ENCODE peak calls at places on chromosomes 3 and 15, in eight cellular contexts. One of them, this sample, is unnamed.

GRCh38 chr3:39344746-39345344 is 15.3 kb downstream of the CCR8 start:
- DNase-seq in Panc1: no peak
- DNase-seq in left ventricle myocardium inferior: no peak
- DNase-seq in PC-9: no peak
- DNase-seq in activated CD8-positive, alpha-beta T cell treated with anti-CD3 and anti-CD28 coated beads for 36 hours: no peak
- DNase-seq in GM20000: no peak
- DNase-seq in cardiac muscle cell: no peak
- DNase-seq in neural crest cell: no peak
- DNase-seq in this sample: no peak

GRCh38 chr3:194129581-194130133 is 6.3 kb upstream of the HES1 start:
- DNase-seq in cardiac muscle cell: peak
- DNase-seq in left ventricle myocardium inferior: peak
- DNase-seq in GM20000: no peak
- DNase-seq in Panc1: no peak
- DNase-seq in PC-9: no peak
- DNase-seq in neural crest cell: no peak
- DNase-seq in activated CD8-positive, alpha-beta T cell treated with anti-CD3 and anti-CD28 coated beads for 36 hours: no peak
- DNase-seq in this sample: no peak

GRCh38 chr15:38853608-38854007 is 289.0 kb upstream of the RASGRP1 start:
- DNase-seq in left ventricle myocardium inferior: no peak
- DNase-seq in PC-9: no peak
- DNase-seq in cardiac muscle cell: peak
- DNase-seq in neural crest cell: peak
- DNase-seq in Panc1: no peak
- DNase-seq in GM20000: peak
- DNase-seq in activated CD8-positive, alpha-beta T cell treated with anti-CD3 and anti-CD28 coated beads for 36 hours: peak
- DNase-seq in this sample: no peak

GRCh38 chr3:52441122-52441771 is 3.7 kb downstream of the SEMA3G start:
- DNase-seq in cardiac muscle cell: no peak
- DNase-seq in PC-9: no peak
- DNase-seq in left ventricle myocardium inferior: no peak
- DNase-seq in GM20000: no peak
- DNase-seq in activated CD8-positive, alpha-beta T cell treated with anti-CD3 and anti-CD28 coated beads for 36 hours: no peak
- DNase-seq in neural crest cell: no peak
- DNase-seq in Panc1: no peak
- DNase-seq in this sample: no peak

GRCh38 chr3:60585918-60586317 is 665.3 kb downstream of the FHIT start:
- DNase-seq in left ventricle myocardium inferior: no peak
- DNase-seq in activated CD8-positive, alpha-beta T cell treated with anti-CD3 and anti-CD28 coated beads for 36 hours: no peak
- DNase-seq in cardiac muscle cell: no peak
- DNase-seq in GM20000: no peak
- DNase-seq in Panc1: no peak
- DNase-seq in PC-9: no peak
- DNase-seq in neural crest cell: no peak
- DNase-seq in this sample: no peak

GRCh38 chr3:183192650-183193300 is 30.2 kb upstream of the LAMP3 start:
- DNase-seq in left ventricle myocardium inferior: no peak
- DNase-seq in GM20000: no peak
- DNase-seq in PC-9: no peak
- DNase-seq in Panc1: no peak
- DNase-seq in activated CD8-positive, alpha-beta T cell treated with anti-CD3 and anti-CD28 coated beads for 36 hours: no peak
- DNase-seq in neural crest cell: no peak
- DNase-seq in cardiac muscle cell: no peak
- DNase-seq in this sample: no peak

GRCh38 chr15:68042156-68042854 is 11.8 kb upstream of the PIAS1 start:
- DNase-seq in left ventricle myocardium inferior: no peak
- DNase-seq in Panc1: no peak
- DNase-seq in PC-9: no peak
- DNase-seq in GM20000: no peak
- DNase-seq in cardiac muscle cell: no peak
- DNase-seq in activated CD8-positive, alpha-beta T cell treated with anti-CD3 and anti-CD28 coated beads for 36 hours: no peak
- DNase-seq in neural crest cell: no peak
- DNase-seq in this sample: no peak

GRCh38 chr3:106048946-106049481 is 180.2 kb upstream of the CBLB start:
- DNase-seq in activated CD8-positive, alpha-beta T cell treated with anti-CD3 and anti-CD28 coated beads for 36 hours: no peak
- DNase-seq in GM20000: no peak
- DNase-seq in PC-9: no peak
- DNase-seq in Panc1: no peak
- DNase-seq in left ventricle myocardium inferior: no peak
- DNase-seq in cardiac muscle cell: no peak
- DNase-seq in neural crest cell: no peak
- DNase-seq in this sample: no peak

GRCh38 chr3:180036678-180037455 is at the start of gene PEX5L:
- DNase-seq in left ventricle myocardium inferior: peak
- DNase-seq in GM20000: peak
- DNase-seq in activated CD8-positive, alpha-beta T cell treated with anti-CD3 and anti-CD28 coated beads for 36 hours: peak
- DNase-seq in neural crest cell: peak
- DNase-seq in cardiac muscle cell: peak
- DNase-seq in PC-9: no peak
- DNase-seq in Panc1: no peak
- DNase-seq in this sample: peak

GRCh38 chr15:96340611-96341464 is 10.3 kb downstream of the NR2F2 start:
- DNase-seq in Panc1: no peak
- DNase-seq in neural crest cell: peak
- DNase-seq in GM20000: no peak
- DNase-seq in cardiac muscle cell: peak
- DNase-seq in left ventricle myocardium inferior: peak
- DNase-seq in activated CD8-positive, alpha-beta T cell treated with anti-CD3 and anti-CD28 coated beads for 36 hours: no peak
- DNase-seq in PC-9: no peak
- DNase-seq in this sample: no peak

GRCh38 chr3:183984749-183985729 is 32.6 kb downstream of the ABCC5 start:
- DNase-seq in Panc1: no peak
- DNase-seq in left ventricle myocardium inferior: no peak
- DNase-seq in activated CD8-positive, alpha-beta T cell treated with anti-CD3 and anti-CD28 coated beads for 36 hours: no peak
- DNase-seq in cardiac muscle cell: no peak
- DNase-seq in neural crest cell: no peak
- DNase-seq in GM20000: no peak
- DNase-seq in PC-9: no peak
- DNase-seq in this sample: no peak

GRCh38 chr15:56943398-56943797 is 25.0 kb downstream of the TCF12 start:
- DNase-seq in activated CD8-positive, alpha-beta T cell treated with anti-CD3 and anti-CD28 coated beads for 36 hours: no peak
- DNase-seq in left ventricle myocardium inferior: no peak
- DNase-seq in cardiac muscle cell: no peak
- DNase-seq in PC-9: no peak
- DNase-seq in neural crest cell: no peak
- DNase-seq in GM20000: no peak
- DNase-seq in Panc1: no peak
- DNase-seq in this sample: no peak
- TF ChIP-seq CTCF in activated CD8-positive, alpha-beta T cell treated with anti-CD3 and anti-CD28 coated beads for 36 hours: no peak
- TF ChIP-seq CTCF in left ventricle myocardium inferior: no peak
- TF ChIP-seq CTCF in cardiac muscle cell: no peak
- TF ChIP-seq CTCF in PC-9: no peak
- TF ChIP-seq CTCF in neural crest cell: no peak
- TF ChIP-seq CTCF in GM20000: no peak
- TF ChIP-seq CTCF in Panc1: no peak
- TF ChIP-seq CTCF in this sample: no peak

GRCh38 chr15:81941479-81941878 is 104.3 kb downstream of the MEX3B start:
- DNase-seq in GM20000: no peak
- DNase-seq in activated CD8-positive, alpha-beta T cell treated with anti-CD3 and anti-CD28 coated beads for 36 hours: no peak
- DNase-seq in left ventricle myocardium inferior: no peak
- DNase-seq in PC-9: no peak
- DNase-seq in neural crest cell: no peak
- DNase-seq in cardiac muscle cell: no peak
- DNase-seq in Panc1: no peak
- DNase-seq in this sample: no peak
- TF ChIP-seq CTCF in GM20000: no peak
- TF ChIP-seq CTCF in activated CD8-positive, alpha-beta T cell treated with anti-CD3 and anti-CD28 coated beads for 36 hours: no peak
- TF ChIP-seq CTCF in left ventricle myocardium inferior: no peak
- TF ChIP-seq CTCF in PC-9: no peak
- TF ChIP-seq CTCF in neural crest cell: no peak
- TF ChIP-seq CTCF in cardiac muscle cell: no peak
- TF ChIP-seq CTCF in Panc1: no peak
- TF ChIP-seq CTCF in this sample: no peak

GRCh38 chr3:9946112-9947024 is 5.8 kb downstream of the PRRT3 start:
- DNase-seq in cardiac muscle cell: peak
- DNase-seq in neural crest cell: peak
- DNase-seq in activated CD8-positive, alpha-beta T cell treated with anti-CD3 and anti-CD28 coated beads for 36 hours: peak
- DNase-seq in Panc1: no peak
- DNase-seq in PC-9: peak
- DNase-seq in GM20000: peak
- DNase-seq in left ventricle myocardium inferior: peak
- DNase-seq in this sample: no peak

GRCh38 chr3:9948586-9948985 is 3.6 kb downstream of the PRRT3 start:
- DNase-seq in GM20000: peak
- DNase-seq in neural crest cell: no peak
- DNase-seq in activated CD8-positive, alpha-beta T cell treated with anti-CD3 and anti-CD28 coated beads for 36 hours: no peak
- DNase-seq in left ventricle myocardium inferior: no peak
- DNase-seq in Panc1: no peak
- DNase-seq in PC-9: no peak
- DNase-seq in cardiac muscle cell: no peak
- DNase-seq in this sample: no peak

GRCh38 chr3:9949115-9949514 is 3.1 kb downstream of the PRRT3 start:
- DNase-seq in Panc1: no peak
- DNase-seq in neural crest cell: no peak
- DNase-seq in cardiac muscle cell: no peak
- DNase-seq in PC-9: no peak
- DNase-seq in activated CD8-positive, alpha-beta T cell treated with anti-CD3 and anti-CD28 coated beads for 36 hours: no peak
- DNase-seq in GM20000: peak
- DNase-seq in left ventricle myocardium inferior: no peak
- DNase-seq in this sample: no peak

GRCh38 chr3:9945358-9945757 is 6.8 kb downstream of the PRRT3 start:
- DNase-seq in GM20000: peak
- DNase-seq in left ventricle myocardium inferior: no peak
- DNase-seq in activated CD8-positive, alpha-beta T cell treated with anti-CD3 and anti-CD28 coated beads for 36 hours: no peak
- DNase-seq in PC-9: no peak
- DNase-seq in neural crest cell: no peak
- DNase-seq in cardiac muscle cell: no peak
- DNase-seq in Panc1: no peak
- DNase-seq in this sample: no peak

DNA sequence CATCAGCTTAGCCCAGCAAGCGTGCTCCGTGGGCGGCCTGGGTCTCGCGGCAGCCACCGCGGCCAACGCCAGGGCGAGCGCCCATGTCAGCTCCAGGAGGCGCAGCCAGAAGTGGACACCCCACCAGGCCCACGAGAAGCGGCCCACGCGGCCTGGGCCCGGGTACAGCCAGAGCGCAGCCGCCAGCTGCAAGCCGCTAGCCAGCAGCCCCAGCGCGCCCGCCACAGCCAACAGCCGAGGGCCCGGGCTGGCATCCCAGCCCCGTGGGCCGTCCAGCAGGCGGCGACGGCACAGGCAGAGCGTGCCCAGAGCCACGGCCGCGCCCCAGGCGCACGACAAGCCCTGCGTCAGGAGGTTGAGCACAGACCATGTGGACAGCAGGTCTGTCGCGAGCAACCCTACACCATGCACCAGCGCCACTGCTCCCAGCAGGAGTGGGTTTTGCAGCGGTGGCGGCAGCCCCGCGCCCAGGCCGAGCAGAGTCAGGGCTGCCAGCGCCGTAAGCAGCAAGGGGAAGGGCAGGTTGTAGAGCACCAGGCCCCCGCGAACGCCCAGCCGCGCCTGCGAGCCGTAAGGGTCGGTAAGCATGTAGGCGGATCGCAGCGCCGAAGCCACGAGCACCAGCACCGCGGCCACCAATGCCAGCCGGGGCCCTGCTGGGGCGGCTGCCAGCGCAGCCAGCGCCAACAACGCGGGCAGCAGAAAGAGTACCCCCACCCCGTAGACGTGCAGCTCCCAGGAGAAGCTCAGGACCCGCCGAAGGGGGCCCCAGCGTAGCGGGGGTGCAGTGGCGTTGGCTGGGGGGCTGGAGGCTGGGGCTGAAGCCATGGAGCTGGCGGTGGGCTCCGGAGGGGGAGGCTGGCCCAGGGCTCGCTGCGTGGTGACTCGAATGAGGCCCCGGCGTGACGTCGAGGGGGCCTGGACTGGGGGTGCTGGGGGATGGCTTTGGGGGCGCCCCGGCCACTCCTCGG is 4.9 kb downstream of the PRRT3 start:
- DNase-seq in PC-9: peak
- DNase-seq in cardiac muscle cell: peak
- DNase-seq in activated CD8-positive, alpha-beta T cell treated with anti-CD3 and anti-CD28 coated beads for 36 hours: no peak
- DNase-seq in neural crest cell: peak
- DNase-seq in GM20000: peak
- DNase-seq in Panc1: no peak
- DNase-seq in left ventricle myocardium inferior: peak
- DNase-seq in this sample: no peak
- TF ChIP-seq CTCF in PC-9: peak
- TF ChIP-seq CTCF in cardiac muscle cell: peak
- TF ChIP-seq CTCF in activated CD8-positive, alpha-beta T cell treated with anti-CD3 and anti-CD28 coated beads for 36 hours: no peak
- TF ChIP-seq CTCF in neural crest cell: peak
- TF ChIP-seq CTCF in GM20000: no peak
- TF ChIP-seq CTCF in Panc1: peak
- TF ChIP-seq CTCF in left ventricle myocardium inferior: peak
- TF ChIP-seq CTCF in this sample: no peak

GRCh38 chr3:42600111-42600957 is at the start of gene NKTR:
- DNase-seq in PC-9: peak
- DNase-seq in Panc1: peak
- DNase-seq in cardiac muscle cell: peak
- DNase-seq in activated CD8-positive, alpha-beta T cell treated with anti-CD3 and anti-CD28 coated beads for 36 hours: peak
- DNase-seq in left ventricle myocardium inferior: peak
- DNase-seq in GM20000: peak
- DNase-seq in neural crest cell: peak
- DNase-seq in this sample: peak
- TF ChIP-seq CTCF in PC-9: no peak
- TF ChIP-seq CTCF in Panc1: no peak
- TF ChIP-seq CTCF in cardiac muscle cell: no peak
- TF ChIP-seq CTCF in activated CD8-positive, alpha-beta T cell treated with anti-CD3 and anti-CD28 coated beads for 36 hours: no peak
- TF ChIP-seq CTCF in left ventricle myocardium inferior: no peak
- TF ChIP-seq CTCF in GM20000: no peak
- TF ChIP-seq CTCF in neural crest cell: peak
- TF ChIP-seq CTCF in this sample: no peak

GRCh38 chr3:57221883-57222282 is 5.6 kb upstream of the APPL1 start:
- DNase-seq in activated CD8-positive, alpha-beta T cell treated with anti-CD3 and anti-CD28 coated beads for 36 hours: no peak
- DNase-seq in GM20000: no peak
- DNase-seq in cardiac muscle cell: peak
- DNase-seq in PC-9: no peak
- DNase-seq in Panc1: no peak
- DNase-seq in left ventricle myocardium inferior: no peak
- DNase-seq in neural crest cell: no peak
- DNase-seq in this sample: no peak
- TF ChIP-seq CTCF in activated CD8-positive, alpha-beta T cell treated with anti-CD3 and anti-CD28 coated beads for 36 hours: no peak
- TF ChIP-seq CTCF in GM20000: peak
- TF ChIP-seq CTCF in cardiac muscle cell: peak
- TF ChIP-seq CTCF in PC-9: peak
- TF ChIP-seq CTCF in Panc1: peak
- TF ChIP-seq CTCF in left ventricle myocardium inferior: peak
- TF ChIP-seq CTCF in neural crest cell: peak
- TF ChIP-seq CTCF in this sample: no peak

DNA sequence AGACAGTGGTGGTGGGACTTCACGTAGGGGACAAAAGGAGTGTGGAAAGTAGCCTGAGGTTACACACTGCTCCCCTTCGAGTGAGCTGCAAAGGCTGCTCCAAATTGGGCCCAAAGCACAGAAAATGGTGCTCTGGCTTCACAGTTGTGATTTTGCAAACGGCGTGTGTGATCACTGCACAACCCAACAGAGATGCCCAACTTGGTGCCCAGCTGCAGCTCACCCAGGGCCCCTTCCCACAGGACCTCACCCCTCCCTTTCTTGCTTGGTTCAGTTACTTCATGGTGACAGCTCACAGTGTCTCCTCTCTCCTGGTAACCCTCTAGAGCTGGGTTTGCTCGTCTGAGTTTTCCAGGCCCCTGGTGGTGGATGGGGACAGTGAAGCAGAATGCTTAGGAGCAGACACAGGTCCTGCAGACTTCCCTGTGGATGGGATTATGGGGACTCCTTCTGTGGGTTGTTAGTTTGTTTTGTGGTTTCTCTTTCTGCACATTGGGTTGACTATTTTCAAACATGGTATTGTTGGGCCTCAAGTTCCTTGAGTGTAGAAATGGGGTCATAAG is 98.3 kb downstream of the TOP2B start:
- DNase-seq in Panc1: no peak
- DNase-seq in GM20000: no peak
- DNase-seq in PC-9: no peak
- DNase-seq in activated CD8-positive, alpha-beta T cell treated with anti-CD3 and anti-CD28 coated beads for 36 hours: no peak
- DNase-seq in left ventricle myocardium inferior: no peak
- DNase-seq in cardiac muscle cell: no peak
- DNase-seq in neural crest cell: no peak
- DNase-seq in this sample: no peak
- TF ChIP-seq CTCF in Panc1: no peak
- TF ChIP-seq CTCF in GM20000: no peak
- TF ChIP-seq CTCF in PC-9: no peak
- TF ChIP-seq CTCF in activated CD8-positive, alpha-beta T cell treated with anti-CD3 and anti-CD28 coated beads for 36 hours: no peak
- TF ChIP-seq CTCF in left ventricle myocardium inferior: peak
- TF ChIP-seq CTCF in cardiac muscle cell: no peak
- TF ChIP-seq CTCF in neural crest cell: no peak
- TF ChIP-seq CTCF in this sample: no peak

This sample was measured in GM13976.